ENCODE peak calls at places on chromosomes 2 and 18, in four cellular contexts. W is cardiac muscle cell, B is fibroblast of lung, E is right atrium auricular region. K is an unnamed sample.

GRCh38 chr2:69911985-69912563 is 2.8 kb upstream of the MXD1 start:
- DNase-seq in W (peak), B (peak), E (no peak), K (no peak)

GRCh38 chr2:207655000-207655399 is 29.8 kb upstream of the METTL21A start:
- DNase-seq in W (no peak), B (no peak), E (no peak), K (no peak)

GRCh38 chr2:200305797-200306718 is at the start of gene SPATS2L:
- DNase-seq in W (peak), B (peak), E (peak), K (peak)

GRCh38 chr2:230067990-230068657 is 600 bp downstream of the SLC16A14 start:
- DNase-seq in W (peak), B (peak), E (no peak), K (peak)

GRCh38 chr2:74457549-74458131 is 598 bp upstream of the WBP1 start:
- DNase-seq in W (peak), B (no peak), E (no peak), K (peak)

GRCh38 chr2:16250886-16251285 is 310.5 kb downstream of the MYCN start:
- DNase-seq in W (no peak), B (no peak), E (no peak), K (no peak)

GRCh38 chr2:239308696-239309397 is 92.0 kb downstream of the HDAC4 start:
- DNase-seq in W (peak), B (peak), E (no peak), K (no peak)

GRCh38 chr2:19800796-19801195 is 101.0 kb downstream of the TTC32 start:
- DNase-seq in W (no peak), B (no peak), E (no peak), K (no peak)

GRCh38 chr2:207530160-207531023 is 630 bp downstream of the CREB1 start:
- DNase-seq in W (peak), B (peak), E (no peak), K (peak)

GRCh38 chr18:13538630-13539029 is 187.7 kb downstream of the FAM210A start:
- DNase-seq in W (no peak), B (no peak), E (peak), K (no peak)

GRCh38 chr2:12493031-12493513 is 223.7 kb upstream of the TRIB2 start:
- DNase-seq in W (peak), B (peak), E (peak), K (no peak)

GRCh38 chr2:239590995-239591915 is 190.4 kb upstream of the HDAC4 start:
- DNase-seq in W (no peak), B (no peak), E (no peak), K (peak)

GRCh38 chr2:230866704-230867561 is 2.2 kb downstream of the ITM2C start:
- DNase-seq in W (no peak), B (peak), E (no peak), K (no peak)

GRCh38 chr2:15588329-15588919 is 3.2 kb upstream of the DDX1 start:
- DNase-seq in W (peak), B (peak), E (no peak), K (peak)

GRCh38 chr2:209638346-209638745 is 133.3 kb upstream of the UNC80 start:
- DNase-seq in W (no peak), B (peak), E (no peak), K (no peak)

GRCh38 chr2:164754157-164755093 is 87.2 kb downstream of the COBLL1 start:
- DNase-seq in W (no peak), B (no peak), E (no peak), K (no peak)

GRCh38 chr2:238913931-238914647 is 66.2 kb downstream of the TWIST2 start:
- DNase-seq in W (no peak), B (no peak), E (no peak), K (no peak)

GRCh38 chr2:18402-19271 is 27.7 kb downstream of the FAM110C start:
- DNase-seq in W (no peak), B (no peak), E (no peak), K (no peak)

GRCh38 chr2:12277305-12278034 is 439.3 kb upstream of the TRIB2 start:
- DNase-seq in W (no peak), B (no peak), E (no peak), K (no peak)

GRCh38 chr2:48339451-48339850 is 190.5 kb upstream of the STON1 start:
- DNase-seq in W (no peak), B (no peak), E (no peak), K (no peak)

GRCh38 chr2:30721668-30722647 is 85.3 kb downstream of the CAPN13 start:
- DNase-seq in W (no peak), B (no peak), E (peak), K (no peak)

GRCh38 chr2:239266779-239267410 is 133.9 kb downstream of the HDAC4 start:
- DNase-seq in W (no peak), B (no peak), E (peak), K (no peak)

GRCh38 chr18:37260367-37261093 is 305.1 kb downstream of the CELF4 start:
- DNase-seq in W (no peak), B (no peak), E (no peak), K (no peak)

GRCh38 chr2:149410701-149411484 is 80.5 kb downstream of the LYPD6 start:
- DNase-seq in W (no peak), B (peak), E (no peak), K (no peak)

GRCh38 chr2:240439698-240440151 is 4.3 kb downstream of the GPC1 start:
- DNase-seq in W (no peak), B (no peak), E (no peak), K (no peak)

GRCh38 chr2:146489386-146489785 is 1355.4 kb upstream of the ACVR2A start:
- DNase-seq in W (no peak), B (no peak), E (no peak), K (no peak)

GRCh38 chr2:18244840-18245239 is 315.6 kb downstream of the RDH14 start:
- DNase-seq in W (peak), B (no peak), E (no peak), K (no peak)

GRCh38 chr2:36455788-36456187 is 100.2 kb downstream of the CRIM1 start:
- DNase-seq in W (peak), B (no peak), E (no peak), K (no peak)

GRCh38 chr2:74225698-74226459 is 27.5 kb downstream of the MTHFD2 start:
- DNase-seq in W (peak), B (no peak), E (no peak), K (no peak)

GRCh38 chr2:133266075-133266925 is 302.0 kb downstream of the NCKAP5 start:
- DNase-seq in W (peak), B (peak), E (no peak), K (peak)

GRCh38 chr18:22283397-22283796 is 114.0 kb downstream of the GATA6 start:
- DNase-seq in W (no peak), B (no peak), E (no peak), K (no peak)

GRCh38 chr2:143736904-143737303 is 607.7 kb downstream of the ARHGAP15 start:
- DNase-seq in W (no peak), B (no peak), E (no peak), K (no peak)

GRCh38 chr2:176419591-176420071 is 150.4 kb downstream of the MTX2 start:
- DNase-seq in W (no peak), B (peak), E (no peak), K (no peak)

GRCh38 chr2:27753744-27754588 is 17.6 kb upstream of the MRPL33 start:
- DNase-seq in W (peak), B (peak), E (peak), K (peak)

DNA sequence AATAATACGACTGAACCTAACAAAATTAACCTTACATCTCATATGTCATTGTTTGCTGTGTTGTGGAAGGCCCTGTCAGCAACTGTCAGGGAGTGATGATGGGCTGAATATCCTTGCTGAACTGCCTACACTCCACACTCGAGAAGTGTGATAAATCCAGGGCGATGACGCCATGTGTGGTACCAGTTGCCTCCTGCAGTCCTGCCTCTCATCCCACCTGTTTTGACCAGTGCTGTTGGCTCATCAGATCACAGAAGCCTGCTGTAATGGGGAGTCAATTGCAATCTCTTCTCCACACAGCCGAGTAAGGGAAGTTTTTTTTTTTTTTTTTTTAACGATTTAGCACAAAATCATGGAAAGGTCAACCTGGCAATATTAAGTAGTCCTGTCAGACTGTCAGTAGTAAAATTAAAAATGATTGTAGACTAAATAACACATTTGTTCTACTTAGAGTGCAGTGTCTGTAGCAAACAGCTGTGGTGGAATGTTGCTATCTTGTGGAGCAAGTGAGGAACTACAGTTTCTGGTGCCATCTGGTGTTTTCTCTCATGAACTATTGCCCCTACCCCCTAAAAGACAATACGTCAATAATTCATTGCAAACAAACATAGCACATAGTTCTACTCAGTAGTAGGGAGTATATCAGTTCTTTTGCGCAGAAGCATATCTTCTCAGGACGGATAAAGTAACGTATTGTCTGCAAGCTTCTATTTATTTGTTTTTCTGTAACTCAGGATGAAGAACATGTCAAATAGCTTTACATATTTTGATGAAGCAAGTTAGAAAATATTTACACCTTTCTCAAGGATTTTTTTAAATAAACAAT is 347.6 kb downstream of the CTNNA2 start:
- DNase-seq in W (peak), B (peak), E (no peak), K (no peak)
- TF ChIP-seq CTCF in W (no peak), B (peak), E (no peak), K (peak)

GRCh38 chr2:234406085-234406484 is 90.8 kb downstream of the ARL4C start:
- DNase-seq in W (no peak), B (no peak), E (no peak), K (no peak)
- TF ChIP-seq CTCF in W (no peak), B (no peak), E (no peak), K (no peak)

DNA sequence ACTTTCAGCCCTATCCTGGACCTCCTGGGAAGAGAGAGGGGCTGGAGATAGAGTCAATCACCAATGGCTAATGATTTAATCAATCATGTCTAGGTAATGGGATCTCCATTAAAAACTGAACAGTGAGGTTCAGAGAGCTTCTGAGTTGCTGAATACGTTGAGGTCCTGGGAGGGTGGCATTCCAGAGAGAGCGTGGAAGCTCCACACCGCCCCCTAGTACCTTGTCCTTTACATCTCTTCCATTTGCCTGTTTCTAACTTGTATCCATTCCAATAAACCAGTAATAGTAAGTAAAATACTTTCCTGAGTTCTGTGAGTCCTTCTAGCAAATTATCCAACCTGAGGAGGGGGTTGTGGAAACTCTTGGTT is 101.7 kb downstream of the B3GNT2 start:
- DNase-seq in W (peak), B (no peak), E (no peak), K (no peak)
- TF ChIP-seq CTCF in W (peak), B (no peak), E (no peak), K (no peak)

GRCh38 chr2:168912466-168913170 is 11.5 kb downstream of the G6PC2 start:
- DNase-seq in W (peak), B (peak), E (no peak), K (peak)

GRCh38 chr2:168913495-168913894 is 12.4 kb downstream of the G6PC2 start:
- DNase-seq in W (no peak), B (no peak), E (no peak), K (no peak)

GRCh38 chr2:168913171-168913484 is 12.0 kb downstream of the G6PC2 start:
- DNase-seq in W (no peak), B (no peak), E (no peak), K (no peak)

GRCh38 chr2:168907940-168908662 is 7.0 kb downstream of the G6PC2 start:
- DNase-seq in W (no peak), B (no peak), E (no peak), K (no peak)

GRCh38 chr2:168910330-168910729 is 9.2 kb downstream of the G6PC2 start:
- DNase-seq in W (no peak), B (no peak), E (no peak), K (no peak)
- TF ChIP-seq CTCF in W (no peak), B (no peak), E (no peak), K (no peak)